ENCODE peak calls at places on chromosomes 5 and 9, in five cellular contexts. One of them, this sample, is unnamed.

GRCh38 chr5:92017786-92018185 is 634.7 kb upstream of the ARRDC3 start:
- DNase-seq in fibroblast of lung: peak; percentile 95
- DNase-seq in astrocyte: peak; percentile 94
- DNase-seq in MM.1S: no peak
- DNase-seq in neural progenitor cell: no peak
- DNase-seq in this sample: no peak

GRCh38 chr9:93662952-93663572 is 86.7 kb downstream of the PHF2 start:
- DNase-seq in astrocyte: no peak
- DNase-seq in MM.1S: no peak
- DNase-seq in neural progenitor cell: no peak
- DNase-seq in fibroblast of lung: no peak
- DNase-seq in this sample: no peak

GRCh38 chr5:136057401-136057951 is 28.7 kb downstream of the TGFBI start:
- DNase-seq in fibroblast of lung: peak; percentile 90
- DNase-seq in astrocyte: peak; percentile 87
- DNase-seq in neural progenitor cell: no peak
- DNase-seq in MM.1S: no peak
- DNase-seq in this sample: no peak

GRCh38 chr5:162603399-162603798 is 535.8 kb downstream of the GABRG2 start:
- DNase-seq in fibroblast of lung: no peak
- DNase-seq in astrocyte: no peak
- DNase-seq in MM.1S: no peak
- DNase-seq in neural progenitor cell: peak; percentile 10
- DNase-seq in this sample: no peak

GRCh38 chr9:73180373-73180772 is 28.7 kb downstream of the ANXA1 start:
- DNase-seq in astrocyte: peak; percentile 74
- DNase-seq in MM.1S: no peak
- DNase-seq in neural progenitor cell: no peak
- DNase-seq in fibroblast of lung: peak; percentile 82
- DNase-seq in this sample: no peak

GRCh38 chr9:2055203-2055658 is 40.1 kb downstream of the SMARCA2 start:
- DNase-seq in MM.1S: no peak
- DNase-seq in astrocyte: peak; percentile 83
- DNase-seq in fibroblast of lung: peak; percentile 85
- DNase-seq in neural progenitor cell: no peak
- DNase-seq in this sample: peak; percentile 11

GRCh38 chr9:92342825-92343488 is 17.2 kb downstream of the CENPP start:
- DNase-seq in MM.1S: no peak
- DNase-seq in neural progenitor cell: no peak
- DNase-seq in astrocyte: peak; percentile 29
- DNase-seq in fibroblast of lung: peak; percentile 45
- DNase-seq in this sample: no peak

GRCh38 chr5:168295574-168296201 is 4.2 kb downstream of the WWC1 start:
- DNase-seq in fibroblast of lung: peak; percentile 78
- DNase-seq in neural progenitor cell: peak; percentile 89
- DNase-seq in astrocyte: peak; percentile 68
- DNase-seq in MM.1S: no peak
- DNase-seq in this sample: no peak

GRCh38 chr5:94263068-94263467 is 355.3 kb downstream of the KIAA0825 start:
- DNase-seq in neural progenitor cell: no peak
- DNase-seq in MM.1S: no peak
- DNase-seq in fibroblast of lung: no peak
- DNase-seq in astrocyte: no peak
- DNase-seq in this sample: no peak

GRCh38 chr9:108972186-108972585 is 38.0 kb downstream of the ABITRAM start:
- DNase-seq in fibroblast of lung: no peak
- DNase-seq in neural progenitor cell: no peak
- DNase-seq in MM.1S: no peak
- DNase-seq in astrocyte: no peak
- DNase-seq in this sample: no peak

GRCh38 chr5:151026674-151027073 is 6.3 kb downstream of the GPX3 start:
- DNase-seq in MM.1S: no peak
- DNase-seq in astrocyte: no peak
- DNase-seq in neural progenitor cell: no peak
- DNase-seq in fibroblast of lung: no peak
- DNase-seq in this sample: no peak

GRCh38 chr5:163473613-163474243 is 13.3 kb downstream of the HMMR start:
- DNase-seq in MM.1S: peak; percentile 42
- DNase-seq in neural progenitor cell: no peak
- DNase-seq in fibroblast of lung: peak; percentile 20
- DNase-seq in astrocyte: peak; percentile 11
- DNase-seq in this sample: no peak

GRCh38 chr9:75615284-75615683 is 275.2 kb upstream of the PCSK5 start:
- DNase-seq in MM.1S: no peak
- DNase-seq in fibroblast of lung: no peak
- DNase-seq in neural progenitor cell: no peak
- DNase-seq in astrocyte: no peak
- DNase-seq in this sample: no peak

GRCh38 chr9:121717141-121717749 is 65.8 kb downstream of the DAB2IP start:
- DNase-seq in fibroblast of lung: no peak
- DNase-seq in astrocyte: no peak
- DNase-seq in neural progenitor cell: no peak
- DNase-seq in MM.1S: no peak
- DNase-seq in this sample: no peak

GRCh38 chr9:121720992-121721350 is 69.5 kb downstream of the DAB2IP start:
- DNase-seq in neural progenitor cell: no peak
- DNase-seq in MM.1S: no peak
- DNase-seq in fibroblast of lung: no peak
- DNase-seq in astrocyte: no peak
- DNase-seq in this sample: no peak

GRCh38 chr9:121720311-121720991 is 69.0 kb downstream of the DAB2IP start:
- DNase-seq in fibroblast of lung: no peak
- DNase-seq in neural progenitor cell: no peak
- DNase-seq in MM.1S: no peak
- DNase-seq in astrocyte: no peak
- DNase-seq in this sample: no peak

GRCh38 chr9:121718063-121718462 is 66.6 kb downstream of the DAB2IP start:
- DNase-seq in fibroblast of lung: peak; percentile 74
- DNase-seq in MM.1S: no peak
- DNase-seq in neural progenitor cell: peak; percentile 75
- DNase-seq in astrocyte: peak; percentile 62
- DNase-seq in this sample: no peak

GRCh38 chr9:121718501-121718900 is 67.1 kb downstream of the DAB2IP start:
- DNase-seq in astrocyte: no peak
- DNase-seq in neural progenitor cell: no peak
- DNase-seq in fibroblast of lung: peak; percentile 21
- DNase-seq in MM.1S: no peak
- DNase-seq in this sample: no peak
- H3K4me1 ChIP-seq in astrocyte: peaks cover 7% of the 10 kb centered on the region
- H3K4me1 ChIP-seq in neural progenitor cell: peaks cover 35% of the 10 kb centered on the region
- H3K4me1 ChIP-seq in fibroblast of lung: peaks cover 17% of the 10 kb centered on the region
- H3K4me1 ChIP-seq in MM.1S: no peaks in the 10 kb centered on the region
- H3K4me1 ChIP-seq in this sample: peaks cover 59% of the 10 kb centered on the region

GRCh38 chr5:132376694-132377641 is 7.5 kb downstream of the SLC22A5 start:
- DNase-seq in astrocyte: no peak
- DNase-seq in fibroblast of lung: no peak
- DNase-seq in neural progenitor cell: no peak
- DNase-seq in MM.1S: no peak
- DNase-seq in this sample: no peak
- H3K9ac ChIP-seq in astrocyte: no peak overlapping the region
- H3K9ac ChIP-seq in fibroblast of lung: no peak overlapping the region
- H3K9ac ChIP-seq in neural progenitor cell: no peak overlapping the region
- H3K9ac ChIP-seq in MM.1S: no peak overlapping the region
- H3K9ac ChIP-seq in this sample: no peak overlapping the region

DNA sequence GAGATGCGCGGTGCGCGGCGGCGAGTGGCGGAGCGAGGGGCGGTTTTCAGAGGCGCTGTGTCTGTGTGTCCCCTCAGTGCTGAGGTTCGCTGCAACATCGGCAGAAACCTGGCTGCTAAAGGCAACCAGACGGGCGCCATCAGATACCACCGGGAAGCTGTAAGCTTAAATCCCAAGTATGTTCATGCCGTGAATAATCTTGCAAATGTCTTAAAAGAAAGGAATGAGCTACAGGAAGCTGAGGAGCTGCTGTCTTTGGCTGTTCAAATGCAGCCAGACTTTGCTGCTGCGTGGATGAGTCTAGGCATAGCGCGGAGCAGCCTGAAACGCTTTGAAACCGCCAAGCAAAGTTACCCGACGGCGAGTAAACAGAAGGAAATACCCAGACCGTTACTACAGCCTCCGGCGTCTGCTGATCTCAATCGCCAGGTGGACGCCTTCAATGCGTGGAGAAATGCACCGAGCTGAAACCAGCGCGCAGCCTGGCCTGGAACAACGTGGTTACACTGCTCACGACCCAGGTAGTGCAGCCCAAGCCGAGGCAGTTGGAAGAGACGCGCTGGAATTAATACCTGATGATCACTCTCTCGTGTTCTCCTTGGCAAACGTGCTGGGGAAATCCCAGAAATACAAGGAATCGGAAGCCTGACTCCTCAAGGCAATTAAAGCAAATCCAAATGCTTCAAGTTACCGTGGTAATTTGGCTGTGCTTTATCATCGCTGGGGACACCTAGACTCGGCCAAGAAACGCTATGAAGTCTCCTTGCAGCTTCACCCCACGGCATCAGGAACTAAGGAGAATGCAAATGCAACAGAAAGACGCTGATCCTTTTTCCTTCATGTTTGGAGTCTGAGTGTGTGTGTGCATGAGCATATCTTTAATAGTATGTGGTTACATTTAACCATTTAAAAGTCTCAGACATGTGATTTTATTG is 15.9 kb downstream of the OR2V1 start:
- DNase-seq in neural progenitor cell: peak; percentile 52
- DNase-seq in MM.1S: no peak
- DNase-seq in fibroblast of lung: peak; percentile 59
- DNase-seq in astrocyte: peak; percentile 35
- DNase-seq in this sample: no peak
- TF ChIP-seq EZH2 in neural progenitor cell: peak; percentile 82
- TF ChIP-seq EZH2 in MM.1S: no peak
- TF ChIP-seq EZH2 in fibroblast of lung: peak; percentile 47
- TF ChIP-seq EZH2 in astrocyte: no peak
- TF ChIP-seq EZH2 in this sample: no peak

GRCh38 chr5:27137329-27137728 is 98.9 kb upstream of the CDH9 start:
- DNase-seq in neural progenitor cell: no peak
- DNase-seq in fibroblast of lung: no peak
- DNase-seq in astrocyte: no peak
- DNase-seq in MM.1S: no peak
- DNase-seq in this sample: no peak

GRCh38 chr5:27144456-27144855 is 106.1 kb upstream of the CDH9 start:
- DNase-seq in neural progenitor cell: no peak
- DNase-seq in fibroblast of lung: no peak
- DNase-seq in astrocyte: no peak
- DNase-seq in MM.1S: no peak
- DNase-seq in this sample: no peak

DNA sequence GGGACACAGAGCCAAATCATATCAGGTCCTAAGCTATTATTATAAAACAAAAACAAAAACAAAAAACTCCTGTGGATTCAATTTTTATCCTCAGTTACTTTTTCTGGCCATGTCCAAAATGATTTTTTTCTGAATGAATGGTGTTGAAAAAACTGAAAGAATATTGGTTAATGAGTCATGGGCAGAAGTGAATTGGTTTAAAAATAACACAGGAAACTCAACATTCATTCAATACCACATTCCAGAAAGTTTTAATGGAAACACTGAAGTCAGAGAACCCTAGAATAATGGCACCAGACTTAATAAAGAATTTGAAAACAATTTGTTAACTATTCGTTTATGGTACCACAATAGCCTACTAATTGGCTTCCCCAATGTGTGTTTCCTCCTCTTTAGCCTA is 102.4 kb upstream of the CDH9 start:
- DNase-seq in neural progenitor cell: no peak
- DNase-seq in MM.1S: no peak
- DNase-seq in fibroblast of lung: peak; percentile 51
- DNase-seq in astrocyte: peak; percentile 37
- DNase-seq in this sample: no peak
- H3K4me1 ChIP-seq in neural progenitor cell: no peaks in the 10 kb centered on the region
- H3K4me1 ChIP-seq in MM.1S: no peaks in the 10 kb centered on the region
- H3K4me1 ChIP-seq in fibroblast of lung: no peaks in the 10 kb centered on the region
- H3K4me1 ChIP-seq in astrocyte: no peaks in the 10 kb centered on the region
- H3K4me1 ChIP-seq in this sample: peaks cover 2% of the 10 kb centered on the region

GRCh38 chr5:178119915-178120660 is 6.8 kb downstream of the N4BP3 start:
- DNase-seq in astrocyte: no peak
- DNase-seq in neural progenitor cell: no peak
- DNase-seq in MM.1S: no peak
- DNase-seq in fibroblast of lung: no peak
- DNase-seq in this sample: no peak
- H3K9ac ChIP-seq in astrocyte: no peak overlapping the region
- H3K9ac ChIP-seq in neural progenitor cell: no peak overlapping the region
- H3K9ac ChIP-seq in MM.1S: no peak overlapping the region
- H3K9ac ChIP-seq in fibroblast of lung: no peak overlapping the region
- H3K9ac ChIP-seq in this sample: no peak overlapping the region

DNA sequence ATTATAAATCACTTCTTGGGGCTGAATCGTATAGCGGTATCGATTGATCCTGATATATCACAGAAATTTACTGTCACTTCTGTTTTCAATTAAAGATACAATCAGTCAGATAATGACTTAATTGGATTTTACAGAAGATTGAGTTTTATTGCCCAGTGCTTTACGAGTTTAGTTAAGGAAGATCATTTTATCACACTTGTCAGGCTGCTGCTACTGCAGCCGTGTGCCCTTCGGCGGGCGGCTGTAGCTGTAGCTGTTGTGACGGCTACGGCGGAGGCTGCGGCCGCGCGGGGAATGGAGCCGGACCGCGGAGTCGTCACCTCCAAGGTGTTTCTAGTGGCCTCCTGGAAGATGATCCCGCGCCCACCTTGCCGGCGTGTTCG is 7.2 kb upstream of the DMRT3 start:
- DNase-seq in astrocyte: no peak
- DNase-seq in MM.1S: no peak
- DNase-seq in neural progenitor cell: peak; percentile 56
- DNase-seq in fibroblast of lung: no peak
- DNase-seq in this sample: no peak
- TF ChIP-seq EZH2 in astrocyte: no peak
- TF ChIP-seq EZH2 in MM.1S: no peak
- TF ChIP-seq EZH2 in neural progenitor cell: no peak
- TF ChIP-seq EZH2 in fibroblast of lung: no peak
- TF ChIP-seq EZH2 in this sample: peak; percentile 85

DNA sequence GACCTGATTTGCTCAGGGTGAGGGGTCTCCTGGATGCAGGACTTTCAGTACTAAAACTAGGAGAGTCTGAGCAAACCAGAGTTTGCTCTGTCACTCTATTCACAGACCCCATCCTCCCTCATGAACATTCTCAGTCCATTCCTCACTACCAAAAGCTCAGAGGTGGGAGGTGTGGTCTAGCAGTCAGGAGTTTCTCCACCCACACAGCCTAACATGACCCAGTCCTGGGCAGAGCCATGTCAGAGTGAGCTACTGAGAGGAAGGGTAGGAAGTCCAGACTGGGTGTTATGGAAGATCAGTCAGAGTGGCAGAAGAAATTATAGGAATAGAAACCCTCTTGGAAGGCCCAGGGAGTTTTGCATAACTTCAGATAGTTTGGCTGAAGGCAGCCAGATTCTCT is 113.3 kb upstream of the GRAMD2B start:
- DNase-seq in neural progenitor cell: no peak
- DNase-seq in astrocyte: peak; percentile 45
- DNase-seq in MM.1S: no peak
- DNase-seq in fibroblast of lung: peak; percentile 61
- DNase-seq in this sample: no peak
- H3K4me1 ChIP-seq in neural progenitor cell: no peaks in the 10 kb centered on the region
- H3K4me1 ChIP-seq in astrocyte: no peaks in the 10 kb centered on the region
- H3K4me1 ChIP-seq in MM.1S: no peaks in the 10 kb centered on the region
- H3K4me1 ChIP-seq in fibroblast of lung: no peaks in the 10 kb centered on the region
- H3K4me1 ChIP-seq in this sample: no peaks in the 10 kb centered on the region

DNA sequence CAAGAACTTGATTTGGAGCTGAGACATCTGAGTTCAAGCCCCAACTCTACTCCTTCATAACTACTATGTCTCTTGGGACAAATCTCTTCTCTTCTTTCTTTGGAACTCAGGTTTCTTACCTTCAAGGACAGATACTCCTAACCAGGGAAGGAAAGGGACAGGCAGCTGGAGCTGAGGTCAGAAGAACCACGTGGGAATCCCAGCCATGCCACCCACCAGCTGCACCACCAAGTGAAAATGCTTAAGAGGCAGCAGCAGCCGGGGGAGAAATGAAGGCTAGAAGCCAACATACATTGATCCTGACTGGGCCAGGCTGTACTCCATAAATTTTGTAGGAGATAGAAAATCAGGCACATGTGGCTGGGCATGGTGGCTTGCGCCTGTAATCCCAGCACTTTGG is 9.6 kb upstream of the OR5C1 start:
- DNase-seq in MM.1S: no peak
- DNase-seq in fibroblast of lung: no peak
- DNase-seq in astrocyte: no peak
- DNase-seq in neural progenitor cell: no peak
- DNase-seq in this sample: no peak
- H3K9ac ChIP-seq in MM.1S: no peak overlapping the region
- H3K9ac ChIP-seq in fibroblast of lung: no peak overlapping the region
- H3K9ac ChIP-seq in astrocyte: no peak overlapping the region
- H3K9ac ChIP-seq in neural progenitor cell: no peak overlapping the region
- H3K9ac ChIP-seq in this sample: no peak overlapping the region

This sample was measured in keratinocyte.